ENCODE peak calls at places on chromosomes 1 and 21, in nine cellular contexts. U is activated CD8-positive, alpha-beta memory T cell treated with anti-CD3 and anti-CD28 coated beads for 24 hours; H is left cardiac atrium; I is non-pigmented ciliary epithelial cell; Q is nephron progenitor cell; S is DMS153; O is esophagus muscularis mucosa; R is OCI-M1; J is KG1. P is an unnamed sample.

GRCh38 chr1:36161656-36162531 is 5.9 kb downstream of the MAP7D1 start:
- DNase-seq in U (peak), H (peak), I (no peak), Q (no peak), S (no peak), O (no peak), R (peak), J (no peak), P (peak)

GRCh38 chr1:14602131-14602530 is 3.6 kb downstream of the KAZN start:
- DNase-seq in U (no peak), H (peak), I (no peak), Q (no peak), S (no peak), O (peak), R (no peak), J (no peak), P (no peak)

GRCh38 chr1:213335084-213335483 is 284.0 kb downstream of the RPS6KC1 start:
- DNase-seq in U (no peak), H (no peak), I (no peak), Q (no peak), S (peak), O (no peak), R (no peak), J (no peak), P (no peak)

GRCh38 chr21:32920474-32920873 is 105.3 kb upstream of the OLIG2 start:
- DNase-seq in U (peak), H (no peak), I (no peak), Q (no peak), S (no peak), O (no peak), R (no peak), J (no peak), P (no peak)

GRCh38 chr1:163697137-163697536 is 375.4 kb downstream of the NUF2 start:
- DNase-seq in U (no peak), H (no peak), I (no peak), Q (no peak), S (no peak), O (no peak), R (no peak), J (no peak), P (no peak)

GRCh38 chr1:205933672-205934618 is 9.3 kb downstream of the SLC26A9 start:
- DNase-seq in U (no peak), H (no peak), I (no peak), Q (no peak), S (peak), O (no peak), R (no peak), J (no peak), P (no peak)

GRCh38 chr1:7235871-7236472 is 450.7 kb downstream of the CAMTA1 start:
- DNase-seq in U (no peak), H (no peak), I (no peak), Q (no peak), S (no peak), O (no peak), R (peak), J (no peak), P (no peak)

GRCh38 chr1:60573726-60574409 is 500.3 kb upstream of the C1orf87 start:
- DNase-seq in U (no peak), H (no peak), I (no peak), Q (no peak), S (peak), O (no peak), R (peak), J (no peak), P (no peak)

GRCh38 chr1:35441926-35442579 is 115.2 kb downstream of the KIAA0319L start:
- DNase-seq in U (no peak), H (no peak), I (no peak), Q (no peak), S (no peak), O (peak), R (no peak), J (no peak), P (no peak)

GRCh38 chr1:56229183-56229582 is 350.2 kb downstream of the PLPP3 start:
- DNase-seq in U (no peak), H (no peak), I (no peak), Q (peak), S (peak), O (no peak), R (no peak), J (no peak), P (no peak)

GRCh38 chr1:151949371-151950193 is 40.3 kb upstream of the THEM4 start:
- DNase-seq in U (no peak), H (no peak), I (no peak), Q (no peak), S (no peak), O (peak), R (no peak), J (no peak), P (no peak)

GRCh38 chr1:214537219-214537618 is 14.2 kb downstream of the PTPN14 start:
- DNase-seq in U (no peak), H (no peak), I (no peak), Q (no peak), S (peak), O (no peak), R (no peak), J (no peak), P (no peak)

GRCh38 chr1:1393428-1393827 is 5.7 kb downstream of the CCNL2 start:
- DNase-seq in U (no peak), H (no peak), I (no peak), Q (no peak), S (no peak), O (no peak), R (no peak), J (no peak), P (no peak)

GRCh38 chr1:162676087-162676486 is 43.8 kb downstream of the DDR2 start:
- DNase-seq in U (no peak), H (no peak), I (no peak), Q (no peak), S (no peak), O (no peak), R (no peak), J (no peak), P (no peak)

GRCh38 chr1:2049517-2050481 is at the start of gene PRKCZ:
- DNase-seq in U (peak), H (peak), I (no peak), Q (peak), S (peak), O (no peak), R (no peak), J (peak), P (peak)

GRCh38 chr1:206506405-206506802 is 927 bp upstream of the RASSF5 start:
- DNase-seq in U (no peak), H (no peak), I (no peak), Q (no peak), S (no peak), O (no peak), R (no peak), J (no peak), P (peak)

GRCh38 chr1:218475275-218475674 is 130.1 kb downstream of the TGFB2 start:
- DNase-seq in U (no peak), H (no peak), I (no peak), Q (no peak), S (no peak), O (no peak), R (no peak), J (no peak), P (no peak)

GRCh38 chr1:243434594-243434993 is 178.8 kb downstream of the SDCCAG8 start:
- DNase-seq in U (no peak), H (no peak), I (no peak), Q (no peak), S (no peak), O (no peak), R (no peak), J (no peak), P (no peak)

GRCh38 chr21:46145840-46146691 is 9.3 kb downstream of the FTCD start:
- DNase-seq in U (no peak), H (peak), I (no peak), Q (no peak), S (no peak), O (no peak), R (no peak), J (no peak), P (peak)

GRCh38 chr1:94033849-94034248 is 87.1 kb downstream of the ABCA4 start:
- DNase-seq in U (no peak), H (no peak), I (no peak), Q (no peak), S (no peak), O (no peak), R (no peak), J (no peak), P (no peak)

GRCh38 chr1:212162635-212163034 is 122.6 kb upstream of the PPP2R5A start:
- DNase-seq in U (no peak), H (peak), I (peak), Q (no peak), S (peak), O (no peak), R (peak), J (peak), P (no peak)

GRCh38 chr21:17759546-17760178 is 59.5 kb downstream of the C21orf91 start:
- DNase-seq in U (no peak), H (no peak), I (no peak), Q (no peak), S (no peak), O (no peak), R (no peak), J (no peak), P (no peak)

GRCh38 chr1:245001252-245001651 is 136.9 kb upstream of the HNRNPU start:
- DNase-seq in U (no peak), H (no peak), I (no peak), Q (no peak), S (no peak), O (no peak), R (no peak), J (no peak), P (no peak)

GRCh38 chr1:18901952-18902522 is 318 bp downstream of the ALDH4A1 start:
- DNase-seq in U (no peak), H (no peak), I (no peak), Q (no peak), S (no peak), O (no peak), R (no peak), J (no peak), P (no peak)

GRCh38 chr1:160874935-160875334 is 10.0 kb downstream of the ITLN1 start:
- DNase-seq in U (no peak), H (no peak), I (no peak), Q (no peak), S (no peak), O (no peak), R (no peak), J (no peak), P (no peak)

GRCh38 chr21:41622831-41623548 is 115.0 kb upstream of the TMPRSS2 start:
- DNase-seq in U (no peak), H (peak), I (no peak), Q (no peak), S (no peak), O (no peak), R (no peak), J (no peak), P (no peak)

GRCh38 chr1:74205236-74205635 is 7.2 kb downstream of the FPGT start:
- DNase-seq in U (no peak), H (no peak), I (peak), Q (no peak), S (no peak), O (no peak), R (no peak), J (no peak), P (no peak)

GRCh38 chr1:221335161-221336101 is 406.5 kb downstream of the DUSP10 start:
- DNase-seq in U (no peak), H (peak), I (peak), Q (peak), S (peak), O (no peak), R (peak), J (no peak), P (no peak)

GRCh38 chr1:201678264-201679101 is 139.6 kb downstream of the NAV1 start:
- DNase-seq in U (no peak), H (no peak), I (no peak), Q (peak), S (no peak), O (no peak), R (no peak), J (no peak), P (no peak)

GRCh38 chr1:228860911-228861829 is 125.9 kb downstream of the RHOU start:
- DNase-seq in U (peak), H (no peak), I (peak), Q (peak), S (peak), O (no peak), R (no peak), J (no peak), P (no peak)

GRCh38 chr21:25573409-25574206 is 33.7 kb downstream of the MRPL39 start:
- DNase-seq in U (peak), H (no peak), I (peak), Q (no peak), S (peak), O (no peak), R (peak), J (no peak), P (no peak)

GRCh38 chr1:166166400-166166699 is 451 bp downstream of the FAM78B start:
- DNase-seq in U (peak), H (no peak), I (no peak), Q (no peak), S (no peak), O (no peak), R (no peak), J (no peak), P (peak)

GRCh38 chr1:183040600-183040999 is 17.4 kb downstream of the LAMC1 start:
- DNase-seq in U (no peak), H (no peak), I (no peak), Q (no peak), S (no peak), O (no peak), R (no peak), J (no peak), P (no peak)

GRCh38 chr1:38685373-38685772 is 174.2 kb downstream of the RRAGC start:
- DNase-seq in U (no peak), H (no peak), I (no peak), Q (no peak), S (no peak), O (peak), R (no peak), J (no peak), P (no peak)

GRCh38 chr1:47725000-47725731 is 272.0 kb downstream of the TRABD2B start:
- DNase-seq in U (no peak), H (peak), I (no peak), Q (peak), S (no peak), O (no peak), R (peak), J (no peak), P (no peak)

GRCh38 chr1:101653482-101653946 is 343.2 kb downstream of the OLFM3 start:
- DNase-seq in U (no peak), H (no peak), I (no peak), Q (peak), S (no peak), O (no peak), R (peak), J (no peak), P (no peak)

GRCh38 chr1:221716713-221717490 is 25.0 kb downstream of the DUSP10 start:
- DNase-seq in U (no peak), H (no peak), I (no peak), Q (no peak), S (no peak), O (no peak), R (peak), J (no peak), P (no peak)

GRCh38 chr1:198830397-198830796 is 191.6 kb downstream of the PTPRC start:
- DNase-seq in U (no peak), H (no peak), I (no peak), Q (peak), S (no peak), O (no peak), R (no peak), J (no peak), P (no peak)

P was measured in spleen.